ENCODE peak calls at places on chromosomes 13 and 19, in nine cellular contexts. F, R, V, D, A, X, K, S and U are unnamed samples.

GRCh38 chr19:13993554-13994308 is 12.4 kb downstream of the RFX1 start:
- DNase-seq in F (no peak), R (no peak), V (no peak), D (no peak), A (no peak), X (no peak), K (no peak), S (no peak), U (no peak)

GRCh38 chr13:80473695-80474094 is 132.8 kb upstream of the SPRY2 start:
- DNase-seq in F (peak; percentile 52), R (peak; percentile 90), V (no peak), D (peak; percentile 87), A (peak; percentile 87), X (no peak), K (peak; percentile 24), S (no peak), U (no peak)

GRCh38 chr13:62337109-62337880 is 921.6 kb upstream of the PCDH20 start:
- DNase-seq in F (no peak), R (peak; percentile 2), V (no peak), D (no peak), A (no peak), X (no peak), K (no peak), S (no peak), U (no peak)

GRCh38 chr19:4174212-4174894 is 8.0 kb downstream of the SIRT6 start:
- DNase-seq in F (no peak), R (no peak), V (no peak), D (no peak), A (no peak), X (peak; percentile 70), K (no peak), S (no peak), U (no peak)

GRCh38 chr13:32669030-32669646 is 82.9 kb downstream of the PDS5B start:
- DNase-seq in F (peak; percentile 16), R (peak; percentile 81), V (no peak), D (peak; percentile 68), A (peak; percentile 55), X (no peak), K (peak; percentile 42), S (no peak), U (peak; percentile 33)

GRCh38 chr13:40983269-40983668 is 35.8 kb downstream of the ELF1 start:
- DNase-seq in F (no peak), R (peak; percentile 15), V (no peak), D (peak; percentile 45), A (no peak), X (no peak), K (peak; percentile 17), S (no peak), U (no peak)

GRCh38 chr19:46426035-46426505 is 2.7 kb downstream of the PNMA8C start:
- DNase-seq in F (peak; percentile 55), R (peak; percentile 50), V (no peak), D (peak; percentile 54), A (peak; percentile 24), X (no peak), K (no peak), S (no peak), U (no peak)

GRCh38 chr13:106161186-106161585 is 374.3 kb downstream of the EFNB2 start:
- DNase-seq in F (no peak), R (peak; percentile 47), V (no peak), D (no peak), A (no peak), X (no peak), K (no peak), S (no peak), U (no peak)

GRCh38 chr19:17394891-17395415 is 957 bp upstream of the CCDC194 start:
- DNase-seq in F (no peak), R (peak; percentile 66), V (peak; percentile 51), D (peak; percentile 33), A (peak; percentile 71), X (peak; percentile 78), K (peak; percentile 29), S (no peak), U (peak; percentile 72)

GRCh38 chr19:4089946-4090345 is 23.2 kb upstream of the ZBTB7A start:
- DNase-seq in F (no peak), R (no peak), V (no peak), D (no peak), A (no peak), X (no peak), K (no peak), S (no peak), U (no peak)

DNA sequence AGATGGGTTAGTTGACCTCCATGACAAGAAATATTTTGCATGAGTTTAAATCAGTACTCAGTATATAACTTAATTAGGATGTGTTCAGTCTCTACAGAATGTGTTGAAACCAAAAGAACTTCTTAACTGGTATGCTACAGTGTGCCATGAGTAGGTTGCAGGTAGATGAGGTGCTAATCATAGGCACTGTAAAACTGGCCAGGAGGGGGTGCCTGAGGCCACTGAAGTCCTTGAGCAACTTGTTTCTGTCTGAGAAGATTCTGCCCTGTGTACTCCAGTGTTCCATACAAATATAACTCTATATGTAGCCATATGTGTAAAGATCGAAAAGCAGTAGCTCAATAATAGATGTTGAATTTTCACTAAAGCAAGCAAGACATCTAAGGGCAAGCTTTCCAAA is 549.2 kb upstream of the KLF12 start:
- DNase-seq in F (no peak), R (peak; percentile 53), V (no peak), D (peak; percentile 9), A (peak; percentile 16), X (no peak), K (no peak), S (no peak), U (no peak)
- TF ChIP-seq CTCF in F (peak; percentile 7), R (peak; percentile 60), V (no peak), D (peak; percentile 22), A (no peak), X (no peak), K (no peak), S (no peak), U (no peak)

DNA sequence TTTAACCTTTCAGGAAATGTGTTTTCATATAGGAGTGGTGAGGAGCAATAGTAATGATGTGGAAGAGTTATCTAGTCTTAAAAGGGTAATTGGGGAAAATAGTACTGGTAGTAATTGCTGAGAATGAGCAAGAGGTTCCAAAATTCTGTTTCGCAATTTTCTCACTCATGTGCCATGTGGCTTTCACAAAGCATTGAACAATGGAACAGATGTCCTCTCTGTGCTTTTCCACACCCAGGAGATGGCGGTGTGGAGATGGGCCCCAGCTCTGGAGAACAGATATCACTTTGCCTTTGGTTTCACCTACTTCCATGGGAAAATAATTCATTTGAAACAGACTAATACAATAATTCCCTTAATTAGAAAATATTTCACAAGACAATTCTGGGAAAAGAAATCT is 170.0 kb upstream of the SLC10A2 start:
- DNase-seq in F (no peak), R (peak; percentile 32), V (no peak), D (peak; percentile 45), A (peak; percentile 59), X (no peak), K (no peak), S (no peak), U (no peak)
- TF ChIP-seq CTCF in F (no peak), R (peak; percentile 58), V (no peak), D (peak; percentile 2), A (peak; percentile 27), X (no peak), K (peak; percentile 7), S (no peak), U (no peak)

GRCh38 chr13:67048793-67049150 is 181.4 kb downstream of the PCDH9 start:
- DNase-seq in F (peak; percentile 35), R (peak; percentile 91), V (no peak), D (peak; percentile 70), A (peak; percentile 24), X (no peak), K (peak; percentile 84), S (no peak), U (no peak)

GRCh38 chr13:67045357-67045756 is 184.8 kb downstream of the PCDH9 start:
- DNase-seq in F (no peak), R (no peak), V (no peak), D (no peak), A (no peak), X (no peak), K (no peak), S (no peak), U (no peak)

GRCh38 chr13:67043901-67044300 is 186.2 kb downstream of the PCDH9 start:
- DNase-seq in F (no peak), R (peak; percentile 70), V (no peak), D (peak; percentile 52), A (peak; percentile 27), X (no peak), K (peak; percentile 89), S (no peak), U (no peak)

GRCh38 chr13:67049744-67050143 is 180.4 kb downstream of the PCDH9 start:
- DNase-seq in F (no peak), R (no peak), V (no peak), D (no peak), A (no peak), X (no peak), K (no peak), S (no peak), U (no peak)

GRCh38 chr13:67048084-67048792 is 181.9 kb downstream of the PCDH9 start:
- DNase-seq in F (peak; percentile 47), R (peak; percentile 94), V (no peak), D (peak; percentile 45), A (peak; percentile 18), X (no peak), K (peak; percentile 95), S (no peak), U (no peak)
- TF ChIP-seq CTCF in F (no peak), R (peak; percentile 30), V (peak; percentile 21), D (no peak), A (no peak), X (no peak), K (no peak), S (no peak), U (no peak)

GRCh38 chr13:23848019-23848418 is 41.2 kb downstream of the MIPEP start:
- DNase-seq in F (no peak), R (no peak), V (no peak), D (no peak), A (no peak), X (no peak), K (no peak), S (no peak), U (no peak)

GRCh38 chr13:23842406-23842805 is 46.8 kb downstream of the MIPEP start:
- DNase-seq in F (no peak), R (no peak), V (no peak), D (no peak), A (no peak), X (no peak), K (no peak), S (no peak), U (no peak)

GRCh38 chr13:23844132-23844531 is 45.1 kb downstream of the MIPEP start:
- DNase-seq in F (no peak), R (no peak), V (no peak), D (no peak), A (no peak), X (no peak), K (no peak), S (no peak), U (no peak)

GRCh38 chr13:23847545-23847944 is 41.7 kb downstream of the MIPEP start:
- DNase-seq in F (no peak), R (no peak), V (no peak), D (no peak), A (no peak), X (no peak), K (no peak), S (no peak), U (no peak)

DNA sequence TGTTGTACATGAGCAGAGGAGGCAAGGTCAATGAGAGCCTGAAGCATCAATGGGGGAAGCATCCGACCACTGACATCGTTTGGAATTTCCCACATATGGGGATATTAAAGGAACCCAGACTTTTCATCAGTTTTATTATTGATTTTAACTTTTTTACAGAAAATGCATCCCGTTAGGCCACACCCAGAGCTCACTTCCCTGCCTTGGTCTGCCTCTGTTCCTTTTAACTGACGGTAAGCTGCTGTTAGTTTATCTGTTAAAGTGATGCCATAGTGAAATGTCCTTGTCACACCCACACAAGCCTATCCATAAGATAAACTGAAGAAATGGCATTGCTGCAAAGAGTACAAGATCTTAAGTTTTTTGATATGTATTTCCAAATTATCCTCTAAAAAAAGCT is 43.9 kb downstream of the MIPEP start:
- DNase-seq in F (no peak), R (no peak), V (no peak), D (no peak), A (no peak), X (no peak), K (no peak), S (no peak), U (no peak)
- TF ChIP-seq CTCF in F (no peak), R (no peak), V (no peak), D (no peak), A (no peak), X (no peak), K (no peak), S (no peak), U (no peak)